ENCODE peak calls at places on chromosome 9, in four cellular contexts. One of them, this sample, is unnamed.

GRCh38 chr9:78132688-78133033 is 101.0 kb upstream of the GNAQ start:
- DNase-seq in prostate gland: no peak
- DNase-seq in HCT116: no peak
- DNase-seq in lower leg skin: no peak
- DNase-seq in this sample: no peak

GRCh38 chr9:95845751-95846150 is 29.7 kb upstream of the ERCC6L2 start:
- DNase-seq in prostate gland: no peak
- DNase-seq in HCT116: no peak
- DNase-seq in lower leg skin: no peak
- DNase-seq in this sample: no peak

GRCh38 chr9:129436751-129437625 is 183.9 kb downstream of the C9orf50 start:
- DNase-seq in prostate gland: peak; percentile 60
- DNase-seq in HCT116: no peak
- DNase-seq in lower leg skin: no peak
- DNase-seq in this sample: peak; percentile 86

GRCh38 chr9:34659592-34660253 is 2.7 kb downstream of the CCL27 start:
- DNase-seq in prostate gland: no peak
- DNase-seq in HCT116: no peak
- DNase-seq in lower leg skin: no peak
- DNase-seq in this sample: peak; percentile 36

GRCh38 chr9:126706698-126707053 is 92.9 kb downstream of the LMX1B start:
- DNase-seq in prostate gland: no peak
- DNase-seq in HCT116: no peak
- DNase-seq in lower leg skin: no peak
- DNase-seq in this sample: no peak

GRCh38 chr9:135526089-135526729 is 5.0 kb downstream of the LCN1 start:
- DNase-seq in prostate gland: no peak
- DNase-seq in HCT116: no peak
- DNase-seq in lower leg skin: no peak
- DNase-seq in this sample: no peak

GRCh38 chr9:136784249-136784996 is 6.7 kb upstream of the TMEM141 start:
- DNase-seq in prostate gland: no peak
- DNase-seq in HCT116: peak; percentile 52
- DNase-seq in lower leg skin: no peak
- DNase-seq in this sample: no peak

GRCh38 chr9:108536836-108537601 is 318.8 kb downstream of the ACTL7B start:
- DNase-seq in prostate gland: no peak
- DNase-seq in HCT116: no peak
- DNase-seq in lower leg skin: no peak
- DNase-seq in this sample: no peak

GRCh38 chr9:125674981-125675973 is 31.7 kb downstream of the MAPKAP1 start:
- DNase-seq in prostate gland: no peak
- DNase-seq in HCT116: peak; percentile 58
- DNase-seq in lower leg skin: no peak
- DNase-seq in this sample: no peak

GRCh38 chr9:129383415-129384088 is 205.5 kb upstream of the IER5L start:
- DNase-seq in prostate gland: peak; percentile 88
- DNase-seq in HCT116: no peak
- DNase-seq in lower leg skin: peak; percentile 86
- DNase-seq in this sample: peak; percentile 81

GRCh38 chr9:123953601-123954011 is 23.7 kb upstream of the DENND1A start:
- DNase-seq in prostate gland: no peak
- DNase-seq in HCT116: no peak
- DNase-seq in lower leg skin: no peak
- DNase-seq in this sample: no peak

GRCh38 chr9:136858452-136858843 is 6.3 kb downstream of the MAMDC4 start:
- DNase-seq in prostate gland: no peak
- DNase-seq in HCT116: no peak
- DNase-seq in lower leg skin: no peak
- DNase-seq in this sample: no peak

GRCh38 chr9:7093040-7093439 is 335.3 kb downstream of the KDM4C start:
- DNase-seq in prostate gland: no peak
- DNase-seq in HCT116: no peak
- DNase-seq in lower leg skin: no peak
- DNase-seq in this sample: no peak

GRCh38 chr9:78620764-78621163 is 323.8 kb downstream of the PSAT1 start:
- DNase-seq in prostate gland: no peak
- DNase-seq in HCT116: no peak
- DNase-seq in lower leg skin: no peak
- DNase-seq in this sample: no peak

GRCh38 chr9:133146746-133147411 is 16.8 kb downstream of the GBGT1 start:
- DNase-seq in prostate gland: no peak
- DNase-seq in HCT116: no peak
- DNase-seq in lower leg skin: no peak
- DNase-seq in this sample: peak; percentile 23

GRCh38 chr9:74643303-74643933 is 146.3 kb downstream of the RORB start:
- DNase-seq in prostate gland: no peak
- DNase-seq in HCT116: no peak
- DNase-seq in lower leg skin: no peak
- DNase-seq in this sample: no peak

GRCh38 chr9:129726322-129727160 is 26.3 kb downstream of the PTGES start:
- DNase-seq in prostate gland: peak; percentile 53
- DNase-seq in HCT116: peak; percentile 64
- DNase-seq in lower leg skin: peak; percentile 71
- DNase-seq in this sample: peak; percentile 60

DNA sequence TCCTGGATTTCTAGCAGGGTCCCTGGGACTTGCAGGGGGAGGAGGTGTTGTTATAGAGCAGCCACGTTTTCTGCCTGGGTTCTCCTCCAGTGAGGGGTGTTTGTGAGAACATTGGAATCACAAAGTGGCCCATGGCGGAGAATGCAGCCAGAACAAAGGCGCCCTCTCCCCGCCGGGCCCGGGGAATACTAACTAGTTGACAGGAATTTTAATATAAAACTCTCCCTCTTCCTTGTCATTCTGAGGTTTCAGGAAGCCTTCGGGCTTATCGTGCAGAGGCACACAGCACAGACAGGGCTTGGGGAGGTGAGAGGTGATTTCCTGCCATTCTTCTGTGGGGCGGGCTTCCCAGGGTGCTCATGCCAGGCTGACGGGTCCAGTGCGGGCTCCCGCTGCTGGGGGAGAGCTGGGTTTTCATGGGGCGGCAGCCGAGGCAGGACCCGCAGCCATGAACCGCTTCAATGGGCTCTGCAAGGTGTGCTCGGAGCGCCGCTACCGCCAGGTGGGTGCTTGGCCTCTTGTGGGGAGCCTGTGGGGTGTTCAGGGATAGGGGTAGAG is 37.7 kb downstream of the RGS3 start:
- DNase-seq in prostate gland: no peak
- DNase-seq in HCT116: no peak
- DNase-seq in lower leg skin: no peak
- DNase-seq in this sample: no peak
- TF ChIP-seq POLR2A in prostate gland: no peak
- TF ChIP-seq POLR2A in HCT116: no peak
- TF ChIP-seq POLR2A in lower leg skin: no peak
- TF ChIP-seq POLR2A in this sample: no peak

GRCh38 chr9:98222885-98223640 is 30.6 kb upstream of the CORO2A start:
- DNase-seq in prostate gland: peak; percentile 80
- DNase-seq in HCT116: peak; percentile 54
- DNase-seq in lower leg skin: no peak
- DNase-seq in this sample: no peak
- TF ChIP-seq POLR2A in prostate gland: no peak
- TF ChIP-seq POLR2A in HCT116: no peak
- TF ChIP-seq POLR2A in lower leg skin: no peak
- TF ChIP-seq POLR2A in this sample: no peak

GRCh38 chr9:37424204-37424685 is 1.7 kb downstream of the GRHPR start:
- DNase-seq in prostate gland: no peak
- DNase-seq in HCT116: no peak
- DNase-seq in lower leg skin: no peak
- DNase-seq in this sample: no peak
- TF ChIP-seq POLR2A in prostate gland: no peak
- TF ChIP-seq POLR2A in HCT116: no peak
- TF ChIP-seq POLR2A in lower leg skin: no peak
- TF ChIP-seq POLR2A in this sample: no peak

GRCh38 chr9:70478963-70479641 is 64.6 kb upstream of the KLF9 start:
- DNase-seq in prostate gland: peak; percentile 91
- DNase-seq in HCT116: no peak
- DNase-seq in lower leg skin: peak; percentile 84
- DNase-seq in this sample: peak; percentile 89

GRCh38 chr9:70477907-70478480 is 63.5 kb upstream of the KLF9 start:
- DNase-seq in prostate gland: peak; percentile 28
- DNase-seq in HCT116: no peak
- DNase-seq in lower leg skin: no peak
- DNase-seq in this sample: peak; percentile 25

GRCh38 chr9:70481471-70481870 is 67.0 kb upstream of the KLF9 start:
- DNase-seq in prostate gland: no peak
- DNase-seq in HCT116: no peak
- DNase-seq in lower leg skin: no peak
- DNase-seq in this sample: no peak

GRCh38 chr9:70480405-70480980 is 66.0 kb upstream of the KLF9 start:
- DNase-seq in prostate gland: peak; percentile 93
- DNase-seq in HCT116: no peak
- DNase-seq in lower leg skin: peak; percentile 94
- DNase-seq in this sample: peak; percentile 95

DNA sequence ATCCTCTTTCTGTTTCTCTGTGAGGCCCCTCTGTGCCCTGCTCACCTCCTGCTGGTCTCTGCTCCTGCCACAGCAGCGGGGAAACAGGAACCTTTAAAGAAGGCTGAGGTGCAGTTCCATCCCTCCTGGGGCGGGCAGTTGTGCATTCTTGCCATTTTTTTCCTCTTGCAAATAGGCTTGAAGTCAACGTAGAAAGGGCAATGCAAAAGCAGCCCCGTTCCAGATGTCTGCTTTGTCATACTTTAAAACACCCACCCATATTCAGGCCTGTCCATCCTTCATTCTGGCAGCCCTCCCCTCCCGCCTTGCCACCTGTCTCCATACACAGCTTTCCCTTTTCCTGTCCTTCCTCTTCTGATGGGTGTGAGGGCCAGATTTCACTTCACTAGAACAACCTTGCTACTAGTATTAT is 65.4 kb upstream of the KLF9 start:
- DNase-seq in prostate gland: peak; percentile 30
- DNase-seq in HCT116: no peak
- DNase-seq in lower leg skin: no peak
- DNase-seq in this sample: peak; percentile 58
- TF ChIP-seq POLR2A in prostate gland: no peak
- TF ChIP-seq POLR2A in HCT116: no peak
- TF ChIP-seq POLR2A in lower leg skin: no peak
- TF ChIP-seq POLR2A in this sample: no peak

GRCh38 chr9:131107760-131108159 is 11.4 kb downstream of the AIF1L start:
- DNase-seq in prostate gland: no peak
- DNase-seq in HCT116: no peak
- DNase-seq in lower leg skin: no peak
- DNase-seq in this sample: no peak
- TF ChIP-seq POLR2A in prostate gland: no peak
- TF ChIP-seq POLR2A in HCT116: no peak
- TF ChIP-seq POLR2A in lower leg skin: no peak
- TF ChIP-seq POLR2A in this sample: no peak